ENCODE peak calls at places on chromosomes 7 and 10, in eight cellular contexts. One of them, this sample, is unnamed.
A peak's percentile ranks its signal among the peaks of the same experiment; 100 is the strongest.

GRCh38 chr7:158716802-158717201 is 12.2 kb upstream of the NCAPG2 start:
- DNase-seq in mucosa of descending colon: no peak
- DNase-seq in spleen: no peak
- DNase-seq in Panc1: no peak
- DNase-seq in small intestine: no peak
- DNase-seq in transverse colon: no peak
- DNase-seq in adipocyte: no peak
- DNase-seq in IMR-90: no peak
- DNase-seq in this sample: no peak

GRCh38 chr7:90824386-90825307 is 228.5 kb downstream of the CDK14 start:
- DNase-seq in transverse colon: no peak
- DNase-seq in Panc1: no peak
- DNase-seq in mucosa of descending colon: no peak
- DNase-seq in small intestine: no peak
- DNase-seq in IMR-90: peak; percentile 91
- DNase-seq in adipocyte: peak; percentile 80
- DNase-seq in spleen: no peak
- DNase-seq in this sample: peak; percentile 94

GRCh38 chr10:27410153-27410552 is 94.0 kb upstream of the RAB18 start:
- DNase-seq in Panc1: no peak
- DNase-seq in transverse colon: no peak
- DNase-seq in spleen: no peak
- DNase-seq in adipocyte: no peak
- DNase-seq in IMR-90: no peak
- DNase-seq in mucosa of descending colon: no peak
- DNase-seq in small intestine: no peak
- DNase-seq in this sample: no peak

GRCh38 chr7:47389171-47389922 is 192.6 kb downstream of the TNS3 start:
- DNase-seq in IMR-90: no peak
- DNase-seq in Panc1: no peak
- DNase-seq in small intestine: no peak
- DNase-seq in spleen: no peak
- DNase-seq in adipocyte: no peak
- DNase-seq in mucosa of descending colon: no peak
- DNase-seq in transverse colon: no peak
- DNase-seq in this sample: no peak

GRCh38 chr7:92790987-92791386 is 45.4 kb downstream of the CDK6 start:
- DNase-seq in small intestine: no peak
- DNase-seq in Panc1: no peak
- DNase-seq in adipocyte: peak; percentile 74
- DNase-seq in IMR-90: peak; percentile 65
- DNase-seq in spleen: no peak
- DNase-seq in mucosa of descending colon: no peak
- DNase-seq in transverse colon: no peak
- DNase-seq in this sample: peak; percentile 37

GRCh38 chr10:108913300-108913699 is 1010.0 kb downstream of the XPNPEP1 start:
- DNase-seq in mucosa of descending colon: no peak
- DNase-seq in adipocyte: no peak
- DNase-seq in transverse colon: no peak
- DNase-seq in spleen: no peak
- DNase-seq in IMR-90: no peak
- DNase-seq in small intestine: no peak
- DNase-seq in Panc1: no peak
- DNase-seq in this sample: no peak

GRCh38 chr7:27148776-27149641 is 1.4 kb upstream of the HOXA6 start:
- DNase-seq in spleen: peak; percentile 74
- DNase-seq in small intestine: no peak
- DNase-seq in transverse colon: peak; percentile 57
- DNase-seq in IMR-90: no peak
- DNase-seq in adipocyte: no peak
- DNase-seq in mucosa of descending colon: no peak
- DNase-seq in Panc1: no peak
- DNase-seq in this sample: peak; percentile 46

GRCh38 chr7:1713502-1714484 is 43.7 kb downstream of the ELFN1 start:
- DNase-seq in small intestine: peak; percentile 44
- DNase-seq in adipocyte: no peak
- DNase-seq in mucosa of descending colon: no peak
- DNase-seq in IMR-90: no peak
- DNase-seq in Panc1: no peak
- DNase-seq in spleen: peak; percentile 69
- DNase-seq in transverse colon: no peak
- DNase-seq in this sample: no peak

GRCh38 chr7:72751978-72752377 is 76.0 kb downstream of the TYW1B start:
- DNase-seq in spleen: no peak
- DNase-seq in mucosa of descending colon: no peak
- DNase-seq in IMR-90: no peak
- DNase-seq in small intestine: no peak
- DNase-seq in adipocyte: no peak
- DNase-seq in Panc1: no peak
- DNase-seq in transverse colon: no peak
- DNase-seq in this sample: no peak

GRCh38 chr10:6726924-6727323 is 146.8 kb upstream of the PRKCQ start:
- DNase-seq in small intestine: no peak
- DNase-seq in mucosa of descending colon: no peak
- DNase-seq in transverse colon: no peak
- DNase-seq in spleen: no peak
- DNase-seq in IMR-90: no peak
- DNase-seq in adipocyte: no peak
- DNase-seq in Panc1: no peak
- DNase-seq in this sample: no peak

GRCh38 chr7:159094030-159094740 is 50.5 kb downstream of the VIPR2 start:
- DNase-seq in small intestine: no peak
- DNase-seq in Panc1: no peak
- DNase-seq in IMR-90: no peak
- DNase-seq in adipocyte: no peak
- DNase-seq in spleen: peak; percentile 49
- DNase-seq in mucosa of descending colon: no peak
- DNase-seq in transverse colon: peak; percentile 3
- DNase-seq in this sample: no peak

GRCh38 chr7:5591547-5591899 is 167.9 kb upstream of the TNRC18 start:
- DNase-seq in adipocyte: peak; percentile 89
- DNase-seq in IMR-90: peak; percentile 80
- DNase-seq in Panc1: no peak
- DNase-seq in small intestine: no peak
- DNase-seq in transverse colon: no peak
- DNase-seq in mucosa of descending colon: no peak
- DNase-seq in spleen: no peak
- DNase-seq in this sample: peak; percentile 76

GRCh38 chr7:66643395-66643794 is 14.7 kb downstream of the KCTD7 start:
- DNase-seq in spleen: no peak
- DNase-seq in transverse colon: no peak
- DNase-seq in small intestine: no peak
- DNase-seq in IMR-90: no peak
- DNase-seq in Panc1: no peak
- DNase-seq in mucosa of descending colon: no peak
- DNase-seq in adipocyte: no peak
- DNase-seq in this sample: no peak

GRCh38 chr7:30864146-30864545 is 47.5 kb upstream of the AQP1 start:
- DNase-seq in mucosa of descending colon: no peak
- DNase-seq in adipocyte: no peak
- DNase-seq in spleen: no peak
- DNase-seq in small intestine: no peak
- DNase-seq in Panc1: no peak
- DNase-seq in transverse colon: no peak
- DNase-seq in IMR-90: no peak
- DNase-seq in this sample: no peak

GRCh38 chr10:34116780-34117179 is 698.3 kb downstream of the PARD3 start:
- DNase-seq in adipocyte: no peak
- DNase-seq in small intestine: no peak
- DNase-seq in IMR-90: no peak
- DNase-seq in spleen: no peak
- DNase-seq in transverse colon: no peak
- DNase-seq in mucosa of descending colon: no peak
- DNase-seq in Panc1: no peak
- DNase-seq in this sample: no peak

GRCh38 chr7:150866932-150867564 is 14.7 kb downstream of the AOC1 start:
- DNase-seq in transverse colon: no peak
- DNase-seq in adipocyte: no peak
- DNase-seq in IMR-90: no peak
- DNase-seq in mucosa of descending colon: no peak
- DNase-seq in small intestine: no peak
- DNase-seq in Panc1: no peak
- DNase-seq in spleen: no peak
- DNase-seq in this sample: no peak

GRCh38 chr7:150860978-150861295 is 8.6 kb downstream of the AOC1 start:
- DNase-seq in Panc1: no peak
- DNase-seq in spleen: no peak
- DNase-seq in transverse colon: no peak
- DNase-seq in mucosa of descending colon: no peak
- DNase-seq in adipocyte: no peak
- DNase-seq in IMR-90: no peak
- DNase-seq in small intestine: no peak
- DNase-seq in this sample: no peak

GRCh38 chr7:150862356-150862755 is 10.0 kb downstream of the AOC1 start:
- DNase-seq in spleen: no peak
- DNase-seq in adipocyte: no peak
- DNase-seq in IMR-90: no peak
- DNase-seq in mucosa of descending colon: no peak
- DNase-seq in transverse colon: no peak
- DNase-seq in small intestine: no peak
- DNase-seq in Panc1: no peak
- DNase-seq in this sample: no peak

GRCh38 chr7:150860291-150860977 is 8.1 kb downstream of the AOC1 start:
- DNase-seq in small intestine: no peak
- DNase-seq in transverse colon: no peak
- DNase-seq in adipocyte: no peak
- DNase-seq in Panc1: no peak
- DNase-seq in mucosa of descending colon: no peak
- DNase-seq in IMR-90: no peak
- DNase-seq in spleen: no peak
- DNase-seq in this sample: no peak

GRCh38 chr7:150863946-150864345 is 11.6 kb downstream of the AOC1 start:
- DNase-seq in IMR-90: no peak
- DNase-seq in transverse colon: no peak
- DNase-seq in small intestine: no peak
- DNase-seq in Panc1: no peak
- DNase-seq in mucosa of descending colon: no peak
- DNase-seq in spleen: no peak
- DNase-seq in adipocyte: no peak
- DNase-seq in this sample: no peak
- H3K36me3 ChIP-seq in IMR-90: no peaks in the 10 kb centered on the region
- H3K36me3 ChIP-seq in transverse colon: no peaks in the 10 kb centered on the region
- H3K36me3 ChIP-seq in small intestine: no peaks in the 10 kb centered on the region
- H3K36me3 ChIP-seq in Panc1: no peaks in the 10 kb centered on the region
- H3K36me3 ChIP-seq in mucosa of descending colon: no peaks in the 10 kb centered on the region
- H3K36me3 ChIP-seq in spleen: no peaks in the 10 kb centered on the region
- H3K36me3 ChIP-seq in adipocyte: no peaks in the 10 kb centered on the region
- H3K36me3 ChIP-seq in this sample: no peaks in the 10 kb centered on the region

DNA sequence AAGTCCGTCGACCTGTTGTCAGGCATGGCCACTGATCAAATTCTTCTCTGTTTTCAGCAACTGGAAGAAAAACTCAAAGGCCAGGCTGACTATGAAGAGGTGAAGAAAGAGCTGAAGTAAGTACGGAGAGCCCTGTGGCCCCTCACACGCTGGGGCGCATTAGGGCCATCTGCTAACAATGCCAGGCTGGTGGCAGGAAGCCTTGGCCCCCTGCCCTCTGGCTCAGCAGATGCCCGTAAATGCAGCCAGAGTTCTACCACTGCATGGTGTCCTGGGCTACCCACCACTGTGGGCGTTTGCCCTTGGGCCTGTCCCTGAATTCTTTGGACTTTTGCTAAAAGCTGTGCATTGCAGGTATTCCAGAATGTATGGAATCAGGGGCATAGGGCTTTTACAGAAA is 96.9 kb upstream of the SH2B2 start:
- DNase-seq in mucosa of descending colon: no peak
- DNase-seq in adipocyte: no peak
- DNase-seq in small intestine: no peak
- DNase-seq in transverse colon: no peak
- DNase-seq in spleen: no peak
- DNase-seq in IMR-90: no peak
- DNase-seq in Panc1: no peak
- DNase-seq in this sample: no peak
- H3K36me3 ChIP-seq in mucosa of descending colon: no peaks in the 10 kb centered on the region
- H3K36me3 ChIP-seq in adipocyte: peaks cover 46% of the 10 kb centered on the region
- H3K36me3 ChIP-seq in small intestine: peaks cover 7% of the 10 kb centered on the region
- H3K36me3 ChIP-seq in transverse colon: no peaks in the 10 kb centered on the region
- H3K36me3 ChIP-seq in spleen: no peaks in the 10 kb centered on the region
- H3K36me3 ChIP-seq in IMR-90: peaks cover 45% of the 10 kb centered on the region
- H3K36me3 ChIP-seq in Panc1: no peaks in the 10 kb centered on the region
- H3K36me3 ChIP-seq in this sample: no peaks in the 10 kb centered on the region

GRCh38 chr10:121290674-121291073 is 307.6 kb downstream of the FGFR2 start:
- DNase-seq in Panc1: no peak
- DNase-seq in adipocyte: no peak
- DNase-seq in spleen: no peak
- DNase-seq in IMR-90: no peak
- DNase-seq in small intestine: no peak
- DNase-seq in transverse colon: no peak
- DNase-seq in mucosa of descending colon: no peak
- DNase-seq in this sample: no peak

GRCh38 chr10:121292396-121292795 is 305.8 kb downstream of the FGFR2 start:
- DNase-seq in IMR-90: no peak
- DNase-seq in mucosa of descending colon: no peak
- DNase-seq in Panc1: no peak
- DNase-seq in transverse colon: no peak
- DNase-seq in small intestine: no peak
- DNase-seq in adipocyte: no peak
- DNase-seq in spleen: no peak
- DNase-seq in this sample: no peak

GRCh38 chr10:121293121-121293520 is 305.1 kb downstream of the FGFR2 start:
- DNase-seq in transverse colon: no peak
- DNase-seq in IMR-90: no peak
- DNase-seq in adipocyte: no peak
- DNase-seq in Panc1: no peak
- DNase-seq in spleen: no peak
- DNase-seq in small intestine: no peak
- DNase-seq in mucosa of descending colon: no peak
- DNase-seq in this sample: no peak

GRCh38 chr10:121291376-121291775 is 306.9 kb downstream of the FGFR2 start:
- DNase-seq in Panc1: no peak
- DNase-seq in spleen: no peak
- DNase-seq in adipocyte: no peak
- DNase-seq in mucosa of descending colon: no peak
- DNase-seq in transverse colon: no peak
- DNase-seq in IMR-90: no peak
- DNase-seq in small intestine: no peak
- DNase-seq in this sample: no peak

DNA sequence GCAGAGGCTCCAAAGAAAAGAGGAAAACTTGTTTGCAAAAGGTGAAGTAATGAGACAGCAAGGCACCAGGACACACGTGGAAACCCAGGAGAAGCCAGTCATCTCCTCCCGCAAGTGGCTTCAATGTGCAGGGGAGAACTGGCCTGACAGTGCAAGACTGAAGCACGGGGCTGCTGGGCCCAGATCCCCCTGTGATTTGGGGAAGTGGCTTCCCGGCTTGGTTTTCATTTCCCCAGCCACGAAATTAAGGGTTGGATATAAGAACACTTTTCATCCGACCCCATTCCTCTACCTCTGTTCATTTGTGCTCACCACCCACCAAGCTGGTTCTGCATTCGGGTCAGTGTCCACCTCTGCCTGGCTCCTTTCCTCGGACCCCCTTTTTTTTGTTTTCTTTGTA is 306.4 kb downstream of the FGFR2 start:
- DNase-seq in transverse colon: no peak
- DNase-seq in spleen: no peak
- DNase-seq in small intestine: no peak
- DNase-seq in IMR-90: no peak
- DNase-seq in Panc1: no peak
- DNase-seq in adipocyte: no peak
- DNase-seq in mucosa of descending colon: no peak
- DNase-seq in this sample: no peak
- H3K36me3 ChIP-seq in transverse colon: no peaks in the 10 kb centered on the region
- H3K36me3 ChIP-seq in spleen: no peaks in the 10 kb centered on the region
- H3K36me3 ChIP-seq in small intestine: no peaks in the 10 kb centered on the region
- H3K36me3 ChIP-seq in IMR-90: no peaks in the 10 kb centered on the region
- H3K36me3 ChIP-seq in Panc1: no peaks in the 10 kb centered on the region
- H3K36me3 ChIP-seq in adipocyte: no peaks in the 10 kb centered on the region
- H3K36me3 ChIP-seq in mucosa of descending colon: no peaks in the 10 kb centered on the region
- H3K36me3 ChIP-seq in this sample: no peaks in the 10 kb centered on the region

GRCh38 chr10:125727436-125727835 is 7.9 kb downstream of the EDRF1 start:
- DNase-seq in adipocyte: no peak
- DNase-seq in IMR-90: no peak
- DNase-seq in spleen: no peak
- DNase-seq in small intestine: peak; percentile 37
- DNase-seq in transverse colon: peak; percentile 15
- DNase-seq in mucosa of descending colon: no peak
- DNase-seq in Panc1: no peak
- DNase-seq in this sample: no peak
- H3K36me3 ChIP-seq in adipocyte: peaks cover 97% of the 10 kb centered on the region
- H3K36me3 ChIP-seq in IMR-90: peaks cover 39% of the 10 kb centered on the region
- H3K36me3 ChIP-seq in spleen: no peaks in the 10 kb centered on the region
- H3K36me3 ChIP-seq in small intestine: peaks cover 18% of the 10 kb centered on the region
- H3K36me3 ChIP-seq in transverse colon: no peaks in the 10 kb centered on the region
- H3K36me3 ChIP-seq in mucosa of descending colon: peaks cover 12% of the 10 kb centered on the region
- H3K36me3 ChIP-seq in Panc1: peaks cover 85% of the 10 kb centered on the region
- H3K36me3 ChIP-seq in this sample: peaks cover 52% of the 10 kb centered on the region

This sample was measured in mammary epithelial cell.